ENCODE peak calls at places on chromosomes 11 and 22, in seven cellular contexts. Y is effector memory CD8-positive, alpha-beta T cell; C is NCI-H1105; S is globus pallidus; Q is activated T-cell treated with anti-CD3 and anti-CD28 coated beads for 48 hours; G is epithelial cell of prostate; E is transverse colon. X is an unnamed sample.
A peak's percentile ranks its signal among the peaks of the same experiment; 100 is the strongest.

GRCh38 chr11:119052163-119052814 is 4.7 kb downstream of the HYOU1 start:
- DNase-seq in C (no peak), E (no peak), Q (no peak), G (no peak), Y (no peak), S (no peak), X (no peak)

GRCh38 chr11:65777821-65778361 is 2.9 kb downstream of the AP5B1 start:
- DNase-seq in Y (no peak), S (no peak), C (no peak), E (no peak), G (no peak), Q (no peak), X (no peak)

GRCh38 chr22:23066200-23067022 is 3.9 kb upstream of the GNAZ start:
- DNase-seq in Y (no peak), G (no peak), C (no peak), S (no peak), E (peak; percentile 2), Q (no peak), X (no peak)

GRCh38 chr11:134364261-134364660 is 32.5 kb downstream of the GLB1L2 start:
- DNase-seq in Y (no peak), S (no peak), E (no peak), C (no peak), Q (no peak), G (no peak), X (no peak)

GRCh38 chr22:30694638-30695350 is at the start of gene OSBP2:
- DNase-seq in S (peak; percentile 42), E (peak; percentile 56), Q (peak; percentile 21), G (no peak), C (peak; percentile 46), Y (no peak), X (peak; percentile 77)

GRCh38 chr22:37184380-37184755 is 3.7 kb downstream of the C1QTNF6 start:
- DNase-seq in S (no peak), G (no peak), Q (no peak), C (no peak), E (no peak), Y (no peak), X (no peak)

GRCh38 chr11:57181678-57182305 is at the start of gene LRRC55:
- DNase-seq in S (no peak), Q (no peak), E (no peak), G (no peak), Y (no peak), C (no peak), X (no peak)

GRCh38 chr11:57321388-57321995 is 3.3 kb downstream of the TNKS1BP1 start:
- DNase-seq in C (no peak), Q (no peak), S (no peak), E (no peak), Y (no peak), G (no peak), X (no peak)

GRCh38 chr11:112878228-112878627 is 83.0 kb upstream of the NCAM1 start:
- DNase-seq in S (no peak), C (no peak), Q (no peak), G (no peak), E (no peak), Y (no peak), X (no peak)

GRCh38 chr11:65295571-65296338 is 18.9 kb upstream of the CDC42EP2 start:
- DNase-seq in G (no peak), Q (no peak), Y (no peak), E (no peak), S (no peak), C (no peak), X (no peak)

GRCh38 chr22:40240671-40241070 is 62.9 kb downstream of the TNRC6B start:
- DNase-seq in S (no peak), G (no peak), C (no peak), Y (no peak), Q (no peak), E (no peak), X (no peak)

GRCh38 chr11:128437137-128437536 is 150.2 kb downstream of the ETS1 start:
- DNase-seq in Y (no peak), E (no peak), G (no peak), Q (no peak), C (no peak), S (no peak), X (no peak)

GRCh38 chr11:78231962-78232459 is 43.3 kb downstream of the USP35 start:
- DNase-seq in E (no peak), Y (no peak), S (no peak), G (no peak), Q (no peak), C (no peak), X (peak; percentile 67)

GRCh38 chr11:68912254-68912653 is 8.6 kb downstream of the IGHMBP2 start:
- DNase-seq in Y (no peak), S (no peak), C (no peak), Q (no peak), G (no peak), E (no peak), X (no peak)